ENCODE peak calls at places on chromosomes 16 and 17, in four cellular contexts. One of them, this sample, is unnamed.
A peak's percentile ranks its signal among the peaks of the same experiment; 100 is the strongest.

GRCh38 chr17:64984181-64984580 is 64.9 kb upstream of the LRRC37A3 start:
- DNase-seq in H1: no peak
- DNase-seq in SK-N-SH: no peak
- DNase-seq in K562: no peak
- DNase-seq in this sample: no peak

GRCh38 chr16:22970191-22970845 is 156.4 kb downstream of the HS3ST2 start:
- DNase-seq in H1: no peak
- DNase-seq in SK-N-SH: no peak
- DNase-seq in K562: no peak
- DNase-seq in this sample: peak; percentile 18

GRCh38 chr17:51121620-51122472 is 1.2 kb upstream of the SPAG9 start:
- DNase-seq in H1: peak; percentile 64
- DNase-seq in SK-N-SH: peak; percentile 55
- DNase-seq in K562: peak; percentile 91
- DNase-seq in this sample: peak; percentile 45

GRCh38 chr17:81398170-81398854 is 3.1 kb downstream of the BAHCC1 start:
- DNase-seq in H1: no peak
- DNase-seq in SK-N-SH: peak; percentile 68
- DNase-seq in K562: no peak
- DNase-seq in this sample: peak; percentile 56

GRCh38 chr17:66715745-66716156 is 119.2 kb upstream of the CACNG5 start:
- DNase-seq in H1: no peak
- DNase-seq in SK-N-SH: peak; percentile 74
- DNase-seq in K562: no peak
- DNase-seq in this sample: no peak

GRCh38 chr17:80096531-80097306 is 4.7 kb upstream of the GAA start:
- DNase-seq in H1: peak; percentile 37
- DNase-seq in SK-N-SH: peak; percentile 91
- DNase-seq in K562: no peak
- DNase-seq in this sample: no peak

GRCh38 chr17:12024332-12024731 is 3.7 kb downstream of the MAP2K4 start:
- DNase-seq in H1: no peak
- DNase-seq in SK-N-SH: no peak
- DNase-seq in K562: no peak
- DNase-seq in this sample: no peak

GRCh38 chr17:68125471-68125870 is 89.9 kb downstream of the KPNA2 start:
- DNase-seq in H1: no peak
- DNase-seq in SK-N-SH: no peak
- DNase-seq in K562: no peak
- DNase-seq in this sample: no peak

GRCh38 chr17:1484586-1485310 is 7.7 kb downstream of the MYO1C start:
- DNase-seq in H1: peak; percentile 85
- DNase-seq in SK-N-SH: peak; percentile 74
- DNase-seq in K562: peak; percentile 67
- DNase-seq in this sample: peak; percentile 65

GRCh38 chr16:55754056-55754455 is 78.8 kb downstream of the CES1 start:
- DNase-seq in H1: no peak
- DNase-seq in SK-N-SH: no peak
- DNase-seq in K562: no peak
- DNase-seq in this sample: no peak

GRCh38 chr16:17638134-17638533 is 167.4 kb upstream of the XYLT1 start:
- DNase-seq in H1: no peak
- DNase-seq in SK-N-SH: no peak
- DNase-seq in K562: no peak
- DNase-seq in this sample: no peak

GRCh38 chr16:67525176-67525860 is 3.3 kb upstream of the RIPOR1 start:
- DNase-seq in H1: no peak
- DNase-seq in SK-N-SH: no peak
- DNase-seq in K562: no peak
- DNase-seq in this sample: no peak

GRCh38 chr17:40730974-40731373 is 24.2 kb downstream of the KRT25 start:
- DNase-seq in H1: no peak
- DNase-seq in SK-N-SH: no peak
- DNase-seq in K562: no peak
- DNase-seq in this sample: no peak

GRCh38 chr16:68503334-68503733 is 35.8 kb upstream of the ZFP90 start:
- DNase-seq in H1: no peak
- DNase-seq in SK-N-SH: no peak
- DNase-seq in K562: no peak
- DNase-seq in this sample: no peak

GRCh38 chr16:77660311-77660710 is 62.0 kb upstream of the NUDT7 start:
- DNase-seq in H1: peak; percentile 49
- DNase-seq in SK-N-SH: peak; percentile 45
- DNase-seq in K562: peak; percentile 16
- DNase-seq in this sample: no peak

GRCh38 chr16:48450367-48450766 is 65.2 kb upstream of the SIAH1 start:
- DNase-seq in H1: no peak
- DNase-seq in SK-N-SH: no peak
- DNase-seq in K562: no peak
- DNase-seq in this sample: no peak

GRCh38 chr16:80819988-80820387 is 15.6 kb upstream of the CDYL2 start:
- DNase-seq in H1: no peak
- DNase-seq in SK-N-SH: no peak
- DNase-seq in K562: no peak
- DNase-seq in this sample: no peak

GRCh38 chr16:1960665-1961630 is 1.6 kb downstream of the NDUFB10 start:
- DNase-seq in H1: no peak
- DNase-seq in SK-N-SH: no peak
- DNase-seq in K562: no peak
- DNase-seq in this sample: no peak

GRCh38 chr17:52106638-52107261 is 51.8 kb downstream of the CA10 start:
- DNase-seq in H1: peak; percentile 70
- DNase-seq in SK-N-SH: peak; percentile 69
- DNase-seq in K562: peak; percentile 41
- DNase-seq in this sample: peak; percentile 42

GRCh38 chr16:78421244-78421661 is 321.8 kb downstream of the WWOX start:
- DNase-seq in H1: no peak
- DNase-seq in SK-N-SH: no peak
- DNase-seq in K562: no peak
- DNase-seq in this sample: no peak

GRCh38 chr17:33686171-33686570 is 393.1 kb upstream of the ASIC2 start:
- DNase-seq in H1: peak; percentile 77
- DNase-seq in SK-N-SH: peak; percentile 32
- DNase-seq in K562: peak; percentile 77
- DNase-seq in this sample: peak; percentile 62

GRCh38 chr16:67142342-67142741 is 8.5 kb downstream of the B3GNT9 start:
- DNase-seq in H1: no peak
- DNase-seq in SK-N-SH: no peak
- DNase-seq in K562: no peak
- DNase-seq in this sample: no peak

GRCh38 chr17:16942141-16943031 is 29.5 kb downstream of the TNFRSF13B start:
- DNase-seq in H1: no peak
- DNase-seq in SK-N-SH: no peak
- DNase-seq in K562: no peak
- DNase-seq in this sample: no peak
- TF ChIP-seq TEAD4 in H1: no peak
- TF ChIP-seq TEAD4 in SK-N-SH: no peak
- TF ChIP-seq TEAD4 in K562: no peak
- TF ChIP-seq TEAD4 in this sample: no peak

GRCh38 chr17:42562845-42563509 is 1.0 kb downstream of the COASY start:
- DNase-seq in H1: no peak
- DNase-seq in SK-N-SH: no peak
- DNase-seq in K562: peak; percentile 42
- DNase-seq in this sample: no peak

GRCh38 chr17:42564815-42565522 is 1.9 kb upstream of the MLX start:
- DNase-seq in H1: no peak
- DNase-seq in SK-N-SH: no peak
- DNase-seq in K562: no peak
- DNase-seq in this sample: no peak

GRCh38 chr17:42561908-42562844 is at the start of gene COASY:
- DNase-seq in H1: peak; percentile 97
- DNase-seq in SK-N-SH: peak; percentile 99
- DNase-seq in K562: peak; percentile 92
- DNase-seq in this sample: peak; percentile 96

GRCh38 chr17:42563950-42564349 is 2.0 kb downstream of the COASY start:
- DNase-seq in H1: no peak
- DNase-seq in SK-N-SH: no peak
- DNase-seq in K562: no peak
- DNase-seq in this sample: no peak

DNA sequence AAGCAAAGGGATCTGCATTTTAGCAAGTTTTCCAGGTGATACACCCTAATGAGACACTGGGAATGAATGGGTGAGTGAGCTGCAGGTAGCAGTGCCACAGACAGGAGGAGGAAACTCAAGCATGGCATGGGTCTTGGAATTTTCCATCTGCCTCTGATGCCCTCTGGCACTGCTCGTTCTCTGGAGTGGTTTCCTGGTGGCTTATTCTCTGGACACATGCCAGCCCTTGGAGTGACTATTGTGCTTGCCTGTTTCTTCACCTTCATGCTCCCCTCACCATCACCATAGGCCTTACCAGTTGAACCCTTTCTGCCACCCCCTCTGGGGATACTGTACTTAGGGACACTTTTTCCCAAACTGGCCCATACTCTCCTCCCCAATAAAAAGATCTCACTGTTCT is 1.6 kb downstream of the COASY start:
- DNase-seq in H1: no peak
- DNase-seq in SK-N-SH: no peak
- DNase-seq in K562: no peak
- DNase-seq in this sample: no peak
- TF ChIP-seq TEAD4 in H1: no peak
- TF ChIP-seq TEAD4 in SK-N-SH: no peak
- TF ChIP-seq TEAD4 in K562: no peak
- TF ChIP-seq TEAD4 in this sample: no peak

GRCh38 chr17:7122386-7122785 is 7.8 kb upstream of the ASGR2 start:
- DNase-seq in H1: no peak
- DNase-seq in SK-N-SH: no peak
- DNase-seq in K562: no peak
- DNase-seq in this sample: no peak
- TF ChIP-seq TEAD4 in H1: no peak
- TF ChIP-seq TEAD4 in SK-N-SH: no peak
- TF ChIP-seq TEAD4 in K562: no peak
- TF ChIP-seq TEAD4 in this sample: no peak

GRCh38 chr16:20355114-20355782 is 2.7 kb upstream of the UMOD start:
- DNase-seq in H1: no peak
- DNase-seq in SK-N-SH: no peak
- DNase-seq in K562: no peak
- DNase-seq in this sample: no peak

GRCh38 chr16:20364051-20364450 is 11.5 kb upstream of the UMOD start:
- DNase-seq in H1: no peak
- DNase-seq in SK-N-SH: no peak
- DNase-seq in K562: no peak
- DNase-seq in this sample: no peak

GRCh38 chr16:20363191-20363590 is 10.7 kb upstream of the UMOD start:
- DNase-seq in H1: no peak
- DNase-seq in SK-N-SH: no peak
- DNase-seq in K562: no peak
- DNase-seq in this sample: no peak

GRCh38 chr16:20359997-20360396 is 7.5 kb upstream of the UMOD start:
- DNase-seq in H1: peak; percentile 59
- DNase-seq in SK-N-SH: peak; percentile 15
- DNase-seq in K562: peak; percentile 26
- DNase-seq in this sample: peak; percentile 54
- TF ChIP-seq TEAD4 in H1: no peak
- TF ChIP-seq TEAD4 in SK-N-SH: no peak
- TF ChIP-seq TEAD4 in K562: no peak
- TF ChIP-seq TEAD4 in this sample: no peak

GRCh38 chr17:35973333-35974260 is 7.7 kb downstream of the CCL16 start:
- DNase-seq in H1: no peak
- DNase-seq in SK-N-SH: no peak
- DNase-seq in K562: no peak
- DNase-seq in this sample: no peak
- TF ChIP-seq TEAD4 in H1: no peak
- TF ChIP-seq TEAD4 in SK-N-SH: no peak
- TF ChIP-seq TEAD4 in K562: no peak
- TF ChIP-seq TEAD4 in this sample: no peak

GRCh38 chr16:30858829-30859423 is 35.0 kb downstream of the BCL7C start:
- DNase-seq in H1: no peak
- DNase-seq in SK-N-SH: no peak
- DNase-seq in K562: no peak
- DNase-seq in this sample: no peak
- TF ChIP-seq TEAD4 in H1: no peak
- TF ChIP-seq TEAD4 in SK-N-SH: no peak
- TF ChIP-seq TEAD4 in K562: no peak
- TF ChIP-seq TEAD4 in this sample: no peak

GRCh38 chr17:78658281-78658785 is 81.1 kb upstream of the DNAH17 start:
- DNase-seq in H1: no peak
- DNase-seq in SK-N-SH: no peak
- DNase-seq in K562: no peak
- DNase-seq in this sample: no peak
- TF ChIP-seq TEAD4 in H1: no peak
- TF ChIP-seq TEAD4 in SK-N-SH: no peak
- TF ChIP-seq TEAD4 in K562: no peak
- TF ChIP-seq TEAD4 in this sample: no peak

DNA sequence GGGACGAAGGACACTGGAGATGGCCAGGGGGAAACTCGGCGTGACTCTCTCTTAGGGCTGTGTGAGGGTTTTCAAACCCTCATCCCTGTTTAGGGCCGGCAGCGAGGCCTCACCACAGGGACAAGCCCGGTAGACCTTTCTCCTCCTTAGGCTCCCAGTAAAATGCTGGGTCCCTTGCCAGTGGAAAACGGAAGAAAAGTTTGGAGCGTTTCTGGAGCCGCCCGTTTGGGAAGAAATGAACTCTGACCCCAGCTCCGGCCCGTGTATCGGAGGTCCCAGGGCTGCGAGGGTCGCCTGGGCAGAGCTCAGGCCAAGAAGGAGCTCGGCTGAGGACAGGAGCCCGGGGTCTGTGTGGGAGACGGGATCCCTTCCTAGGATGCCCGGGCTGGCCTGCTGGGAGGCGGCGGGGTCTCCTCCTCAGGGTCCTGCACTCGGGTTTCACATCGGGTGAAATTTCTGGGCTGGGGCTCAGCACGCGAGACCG is 23.2 kb downstream of the ZNF213 start:
- DNase-seq in H1: no peak
- DNase-seq in SK-N-SH: peak; percentile 73
- DNase-seq in K562: no peak
- DNase-seq in this sample: no peak
- TF ChIP-seq TEAD4 in H1: no peak
- TF ChIP-seq TEAD4 in SK-N-SH: no peak
- TF ChIP-seq TEAD4 in K562: no peak
- TF ChIP-seq TEAD4 in this sample: no peak

GRCh38 chr17:29931253-29931932 is 1.4 kb upstream of the SSH2 start:
- DNase-seq in H1: peak; percentile 53
- DNase-seq in SK-N-SH: peak; percentile 75
- DNase-seq in K562: peak; percentile 44
- DNase-seq in this sample: peak; percentile 23
- TF ChIP-seq TEAD4 in H1: no peak
- TF ChIP-seq TEAD4 in SK-N-SH: no peak
- TF ChIP-seq TEAD4 in K562: no peak
- TF ChIP-seq TEAD4 in this sample: no peak

GRCh38 chr17:7294614-7295153 is at the start of gene YBX2:
- DNase-seq in H1: peak; percentile 97
- DNase-seq in SK-N-SH: peak; percentile 97
- DNase-seq in K562: peak; percentile 42
- DNase-seq in this sample: peak; percentile 99
- TF ChIP-seq TEAD4 in H1: no peak
- TF ChIP-seq TEAD4 in SK-N-SH: no peak
- TF ChIP-seq TEAD4 in K562: no peak
- TF ChIP-seq TEAD4 in this sample: no peak

This sample was measured in WTC11.